ENCODE peak calls at places on chromosomes 7 and 10, in four cellular contexts. U is SK-N-SH, A is HepG2, B is K562. D is an unnamed sample.

GRCh38 chr7:103689262-103689661 is 243.3 kb upstream of the SLC26A5 start:
- DNase-seq in B (no peak), U (no peak), A (no peak), D (no peak)

GRCh38 chr10:94626476-94626875 is 57.1 kb upstream of the CYP2C18 start:
- DNase-seq in A (no peak), B (no peak), U (no peak), D (no peak)

GRCh38 chr7:139811106-139811505 is 18.0 kb upstream of the TBXAS1 start:
- DNase-seq in A (no peak), B (no peak), U (no peak), D (no peak)

GRCh38 chr7:64872351-64872750 is 30.7 kb upstream of the ZNF273 start:
- DNase-seq in A (no peak), U (no peak), B (no peak), D (no peak)

GRCh38 chr7:2358968-2359527 is 4.4 kb downstream of the EIF3B start:
- DNase-seq in B (no peak), A (no peak), U (no peak), D (no peak)

GRCh38 chr10:71048995-71049650 is 160.8 kb upstream of the PCBD1 start:
- DNase-seq in B (no peak), U (no peak), A (no peak), D (no peak)

GRCh38 chr7:1673581-1674102 is 3.6 kb downstream of the ELFN1 start:
- DNase-seq in A (no peak), U (peak), B (no peak), D (no peak)

GRCh38 chr10:120415709-120416330 is 41.2 kb upstream of the PLPP4 start:
- DNase-seq in A (no peak), U (no peak), B (no peak), D (no peak)

GRCh38 chr7:106570948-106571418 is 90.0 kb downstream of the CCDC71L start:
- DNase-seq in U (no peak), A (no peak), B (peak), D (no peak)

GRCh38 chr7:135758531-135758932 is 9.9 kb upstream of the FAM180A start:
- DNase-seq in B (no peak), U (no peak), A (no peak), D (no peak)

GRCh38 chr10:26698909-26699308 is 1.4 kb downstream of the PDSS1 start:
- DNase-seq in U (no peak), B (no peak), A (no peak), D (no peak)

GRCh38 chr7:46600340-46600739 is 679.3 kb upstream of the IGFBP3 start:
- DNase-seq in B (no peak), A (no peak), U (no peak), D (no peak)

GRCh38 chr10:122368502-122369254 is 5.8 kb upstream of the PLEKHA1 start:
- DNase-seq in U (no peak), B (no peak), A (no peak), D (no peak)

GRCh38 chr7:121755286-121755685 is 117.7 kb upstream of the PTPRZ1 start:
- DNase-seq in B (no peak), A (no peak), U (no peak), D (no peak)

GRCh38 chr7:95420996-95421846 is 13.6 kb downstream of the PON2 start:
- DNase-seq in B (no peak), A (no peak), U (no peak), D (no peak)

GRCh38 chr10:129021597-129022304 is 445.3 kb upstream of the MGMT start:
- DNase-seq in U (no peak), A (no peak), B (no peak), D (no peak)

GRCh38 chr10:129909531-129910286 is 54.4 kb downstream of the EBF3 start:
- DNase-seq in A (no peak), B (no peak), U (no peak), D (no peak)

GRCh38 chr7:93551063-93551895 is 23.2 kb downstream of the CALCR start:
- DNase-seq in B (peak), A (peak), U (no peak), D (peak)

GRCh38 chr7:127912901-127913300 is 118.3 kb downstream of the LRRC4 start:
- DNase-seq in U (no peak), A (peak), B (no peak), D (no peak)

GRCh38 chr7:42192851-42193456 is 44.1 kb downstream of the GLI3 start:
- DNase-seq in U (no peak), B (no peak), A (no peak), D (no peak)

GRCh38 chr10:6385683-6386082 is 183.0 kb downstream of the PFKFB3 start:
- DNase-seq in A (no peak), U (no peak), B (no peak), D (no peak)

GRCh38 chr7:24057243-24057642 is 226.7 kb upstream of the NPY start:
- DNase-seq in A (no peak), U (no peak), B (peak), D (peak)

GRCh38 chr10:117496616-117497028 is 45.9 kb upstream of the EMX2 start:
- DNase-seq in A (peak), U (peak), B (peak), D (peak)

GRCh38 chr10:132636358-132636757 is 98.8 kb downstream of the INPP5A start:
- DNase-seq in U (no peak), B (no peak), A (no peak), D (no peak)

GRCh38 chr7:155229548-155230168 is 68.0 kb upstream of the INSIG1 start:
- DNase-seq in U (no peak), A (no peak), B (no peak), D (no peak)

GRCh38 chr7:94440460-94441039 is 45.9 kb downstream of the COL1A2 start:
- DNase-seq in A (peak), U (no peak), B (no peak), D (no peak)

GRCh38 chr10:29370092-29370611 is 81.3 kb downstream of the LYZL1 start:
- DNase-seq in U (no peak), B (no peak), A (no peak), D (no peak)

GRCh38 chr10:92832998-92833642 is 15.2 kb upstream of the EXOC6 start:
- DNase-seq in B (no peak), A (no peak), U (no peak), D (no peak)

GRCh38 chr10:115355162-115355760 is 262.1 kb downstream of the ATRNL1 start:
- DNase-seq in B (peak), A (peak), U (peak), D (peak)

GRCh38 chr10:35127289-35127891 is 744 bp downstream of the CREM start:
- DNase-seq in U (peak), A (peak), B (peak), D (no peak)

GRCh38 chr10:72123616-72124015 is 35.3 kb upstream of the SPOCK2 start:
- DNase-seq in U (no peak), B (no peak), A (no peak), D (no peak)

GRCh38 chr7:106039486-106040060 is 72.5 kb downstream of the SYPL1 start:
- DNase-seq in U (no peak), B (no peak), A (no peak), D (no peak)

GRCh38 chr10:129870926-129871660 is 93.0 kb downstream of the EBF3 start:
- DNase-seq in A (no peak), B (no peak), U (peak), D (no peak)

GRCh38 chr10:16441106-16441850 is 4.5 kb downstream of the PTER start:
- DNase-seq in B (no peak), U (peak), A (no peak), D (no peak)

GRCh38 chr10:70891636-70892035 is 3.3 kb upstream of the PCBD1 start:
- DNase-seq in U (no peak), A (no peak), B (no peak), D (no peak)

GRCh38 chr10:9382199-9382598 is 1327.7 kb downstream of the GATA3 start:
- DNase-seq in A (no peak), B (no peak), U (no peak), D (no peak)

GRCh38 chr7:70417061-70417655 is 714.8 kb upstream of the GALNT17 start:
- DNase-seq in U (peak), B (no peak), A (no peak), D (no peak)
- TF ChIP-seq ELF1 in U (no peak), B (no peak), A (no peak), D (no peak)

DNA sequence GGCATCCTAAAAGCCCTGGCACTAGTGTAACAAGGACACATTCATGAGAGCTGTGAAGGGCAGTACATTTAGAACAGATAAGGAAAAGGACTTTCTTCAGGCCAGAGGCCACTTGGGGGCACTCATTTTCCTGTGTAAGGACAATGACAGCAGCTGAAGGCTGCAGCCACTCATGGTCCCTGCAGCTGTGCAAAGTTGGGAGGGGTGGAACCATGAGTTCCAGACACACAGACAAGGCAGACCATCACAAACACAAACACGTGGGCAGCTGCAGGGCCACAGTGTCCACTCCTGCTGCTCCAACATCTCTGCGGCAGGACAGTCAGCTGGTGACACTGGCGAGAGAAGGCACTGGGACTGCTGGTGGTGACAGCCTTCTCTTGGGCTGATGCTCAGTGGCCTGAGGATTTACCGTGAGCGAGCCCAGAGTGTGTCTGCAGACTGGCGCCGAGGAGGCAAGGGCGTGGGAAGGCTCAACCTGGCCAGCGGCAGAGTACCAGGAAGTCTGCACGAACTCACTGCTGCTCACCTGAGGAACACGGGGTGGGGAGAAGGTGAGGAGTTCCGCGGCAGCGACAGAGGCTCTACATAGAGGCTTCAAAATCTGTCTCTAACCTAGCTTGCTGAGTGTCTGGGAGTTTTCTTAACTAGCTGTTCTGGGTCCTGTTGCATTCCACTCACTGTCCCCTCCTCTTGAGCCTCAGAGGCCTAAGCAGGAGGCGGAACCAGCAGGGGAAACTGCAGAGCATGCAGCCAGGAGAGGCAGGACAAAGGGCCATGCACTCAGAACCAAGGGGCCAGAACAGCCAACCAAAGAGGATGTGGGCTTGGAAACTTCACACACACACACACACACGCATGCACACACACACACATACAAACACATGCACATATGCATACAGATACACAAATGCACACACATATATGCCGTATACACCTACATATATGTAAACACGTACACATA is 76.5 kb upstream of the DDC start:
- DNase-seq in U (no peak), B (no peak), A (peak), D (no peak)
- TF ChIP-seq MAX in U (no peak), B (no peak), A (no peak), D (no peak)

GRCh38 chr7:55055479-55055878 is 36.7 kb downstream of the EGFR start:
- DNase-seq in B (no peak), A (no peak), U (no peak), D (no peak)
- TF ChIP-seq ELF1 in B (no peak), A (no peak), U (no peak), D (no peak)

GRCh38 chr7:114182837-114183236 is 231.8 kb upstream of the FOXP2 start:
- DNase-seq in A (peak), U (no peak), B (no peak), D (no peak)
- TF ChIP-seq MAX in A (no peak), U (no peak), B (no peak), D (no peak)

D was measured in HCT116.